ENCODE peak calls at places on chromosomes 13 and 19, in seven cellular contexts. Z is SJCRH30, N is dorsolateral prefrontal cortex, C is PC-3, D is putamen, G is T-helper 1 cell, P is NCI-H1694 treated with DMSO at 0.1 percent for 48 hours. V is an unnamed sample.

GRCh38 chr19:37867831-37868230 is 38.6 kb downstream of the WDR87 start:
- DNase-seq in Z (no peak), N (no peak), C (peak), D (no peak), G (no peak), P (no peak), V (peak)

GRCh38 chr19:4581381-4582111 is 22.1 kb upstream of the SEMA6B start:
- DNase-seq in Z (peak), N (peak), C (peak), D (no peak), G (no peak), P (no peak), V (no peak)

GRCh38 chr13:50410921-50411712 is 395.9 kb downstream of the KCNRG start:
- DNase-seq in Z (peak), N (no peak), C (peak), D (no peak), G (no peak), P (no peak), V (peak)

GRCh38 chr13:85675508-85675907 is 123.7 kb downstream of the SLITRK6 start:
- DNase-seq in Z (no peak), N (no peak), C (no peak), D (no peak), G (no peak), P (no peak), V (no peak)

GRCh38 chr19:3979674-3980352 is 5.5 kb downstream of the EEF2 start:
- DNase-seq in Z (no peak), N (no peak), C (no peak), D (no peak), G (no peak), P (no peak), V (no peak)

GRCh38 chr19:32475393-32475792 is 69.8 kb downstream of the DPY19L3 start:
- DNase-seq in Z (no peak), N (no peak), C (no peak), D (no peak), G (no peak), P (no peak), V (no peak)

GRCh38 chr13:80084086-80084676 is 256.7 kb downstream of the SPRY2 start:
- DNase-seq in Z (peak), N (no peak), C (peak), D (no peak), G (no peak), P (peak), V (peak)

GRCh38 chr13:29239653-29240525 is 355.6 kb downstream of the SLC7A1 start:
- DNase-seq in Z (no peak), N (no peak), C (no peak), D (no peak), G (no peak), P (no peak), V (no peak)

GRCh38 chr19:48750771-48751504 is 1.5 kb downstream of the FUT1 start:
- DNase-seq in Z (no peak), N (no peak), C (no peak), D (no peak), G (no peak), P (no peak), V (no peak)

GRCh38 chr13:38767506-38768265 is 80.8 kb downstream of the FREM2 start:
- DNase-seq in Z (no peak), N (peak), C (no peak), D (peak), G (no peak), P (no peak), V (no peak)

GRCh38 chr19:10686661-10687517 is 14.3 kb upstream of the QTRT1 start:
- DNase-seq in Z (no peak), N (peak), C (peak), D (peak), G (no peak), P (no peak), V (no peak)

GRCh38 chr13:46660408-46660807 is 107.4 kb downstream of the LRCH1 start:
- DNase-seq in Z (no peak), N (no peak), C (no peak), D (no peak), G (no peak), P (no peak), V (no peak)

GRCh38 chr19:33638167-33639033 is 16.6 kb downstream of the CHST8 start:
- DNase-seq in Z (no peak), N (no peak), C (no peak), D (no peak), G (no peak), P (peak), V (no peak)

GRCh38 chr19:46955114-46955812 is 64.4 kb upstream of the NPAS1 start:
- DNase-seq in Z (no peak), N (no peak), C (peak), D (no peak), G (no peak), P (no peak), V (no peak)

GRCh38 chr19:49224856-49225255 is 67.3 kb downstream of the TRPM4 start:
- DNase-seq in Z (peak), N (no peak), C (peak), D (no peak), G (no peak), P (peak), V (peak)

GRCh38 chr19:10797541-10798256 is 38.3 kb downstream of the TMED1 start:
- DNase-seq in Z (no peak), N (peak), C (no peak), D (peak), G (peak), P (no peak), V (no peak)

GRCh38 chr19:16888629-16889371 is at the start of gene F2RL3:
- DNase-seq in Z (peak), N (no peak), C (no peak), D (no peak), G (no peak), P (no peak), V (no peak)

GRCh38 chr19:917323-918151 is at the start of gene KISS1R:
- DNase-seq in Z (peak), N (no peak), C (peak), D (no peak), G (no peak), P (no peak), V (no peak)

GRCh38 chr13:114025432-114026127 is 51.7 kb upstream of the C13orf46 start:
- DNase-seq in Z (peak), N (no peak), C (no peak), D (no peak), G (no peak), P (no peak), V (no peak)

GRCh38 chr13:40940841-40941240 is 78.3 kb downstream of the ELF1 start:
- DNase-seq in Z (no peak), N (no peak), C (no peak), D (no peak), G (no peak), P (no peak), V (no peak)

GRCh38 chr19:5679289-5680082 is 830 bp downstream of the MICOS13 start:
- DNase-seq in Z (no peak), N (no peak), C (no peak), D (no peak), G (no peak), P (no peak), V (no peak)

GRCh38 chr19:8512115-8512967 is 1.6 kb downstream of the ZNF414 start:
- DNase-seq in Z (peak), N (no peak), C (peak), D (no peak), G (no peak), P (no peak), V (peak)

GRCh38 chr19:424546-424945 is 15.6 kb upstream of the C2CD4C start:
- DNase-seq in Z (no peak), N (no peak), C (no peak), D (no peak), G (no peak), P (no peak), V (no peak)

GRCh38 chr13:35793823-35794222 is 317.3 kb upstream of the MAB21L1 start:
- DNase-seq in Z (no peak), N (no peak), C (no peak), D (no peak), G (no peak), P (no peak), V (no peak)

GRCh38 chr13:27965343-27965739 is 3.8 kb downstream of the CDX2 start:
- DNase-seq in Z (no peak), N (no peak), C (no peak), D (no peak), G (no peak), P (no peak), V (no peak)